ENCODE peak calls at places on chromosomes 16 and 17, in six cellular contexts. One of them, this sample, is unnamed.

GRCh38 chr16:65388592-65388991 is 266.7 kb upstream of the CDH11 start:
- DNase-seq in fibroblast of villous mesenchyme: peak; percentile 80
- DNase-seq in left ventricle myocardium inferior: no peak
- DNase-seq in IMR-90: peak; percentile 69
- DNase-seq in AG10803: no peak
- DNase-seq in psoas muscle: no peak
- DNase-seq in this sample: peak; percentile 71

GRCh38 chr17:62732125-62732524 is 76.0 kb downstream of the MARCHF10 start:
- DNase-seq in fibroblast of villous mesenchyme: no peak
- DNase-seq in left ventricle myocardium inferior: no peak
- DNase-seq in IMR-90: no peak
- DNase-seq in AG10803: no peak
- DNase-seq in psoas muscle: no peak
- DNase-seq in this sample: no peak

GRCh38 chr17:14061666-14062560 is 7.4 kb upstream of the COX10 start:
- DNase-seq in fibroblast of villous mesenchyme: peak; percentile 91
- DNase-seq in left ventricle myocardium inferior: no peak
- DNase-seq in IMR-90: peak; percentile 84
- DNase-seq in AG10803: peak; percentile 86
- DNase-seq in psoas muscle: peak; percentile 51
- DNase-seq in this sample: peak; percentile 80

GRCh38 chr17:80364091-80364691 is 50.8 kb upstream of the ENDOV start:
- DNase-seq in fibroblast of villous mesenchyme: peak; percentile 3
- DNase-seq in left ventricle myocardium inferior: no peak
- DNase-seq in IMR-90: no peak
- DNase-seq in AG10803: no peak
- DNase-seq in psoas muscle: peak; percentile 53
- DNase-seq in this sample: peak; percentile 12

GRCh38 chr17:48484850-48485249 is 46.0 kb downstream of the HOXB1 start:
- DNase-seq in fibroblast of villous mesenchyme: peak; percentile 22
- DNase-seq in left ventricle myocardium inferior: no peak
- DNase-seq in IMR-90: peak; percentile 77
- DNase-seq in AG10803: peak; percentile 69
- DNase-seq in psoas muscle: no peak
- DNase-seq in this sample: peak; percentile 89

GRCh38 chr16:52837251-52837650 is 215.4 kb downstream of the CHD9NB start:
- DNase-seq in fibroblast of villous mesenchyme: peak; percentile 6
- DNase-seq in left ventricle myocardium inferior: no peak
- DNase-seq in IMR-90: peak; percentile 6
- DNase-seq in AG10803: no peak
- DNase-seq in psoas muscle: no peak
- DNase-seq in this sample: no peak

GRCh38 chr17:74513987-74514631 is 17.2 kb downstream of the CD300LB start:
- DNase-seq in fibroblast of villous mesenchyme: peak; percentile 69
- DNase-seq in left ventricle myocardium inferior: no peak
- DNase-seq in IMR-90: peak; percentile 31
- DNase-seq in AG10803: peak; percentile 17
- DNase-seq in psoas muscle: no peak
- DNase-seq in this sample: peak; percentile 65

GRCh38 chr17:67629963-67630320 is 87.8 kb upstream of the NOL11 start:
- DNase-seq in fibroblast of villous mesenchyme: peak; percentile 60
- DNase-seq in left ventricle myocardium inferior: no peak
- DNase-seq in IMR-90: peak; percentile 75
- DNase-seq in AG10803: peak; percentile 82
- DNase-seq in psoas muscle: no peak
- DNase-seq in this sample: peak; percentile 85

GRCh38 chr17:15263680-15264079 is 1.4 kb downstream of the PMP22 start:
- DNase-seq in fibroblast of villous mesenchyme: no peak
- DNase-seq in left ventricle myocardium inferior: no peak
- DNase-seq in IMR-90: no peak
- DNase-seq in AG10803: no peak
- DNase-seq in psoas muscle: no peak
- DNase-seq in this sample: peak; percentile 22

GRCh38 chr17:72423286-72423589 is 302.4 kb downstream of the SOX9 start:
- DNase-seq in fibroblast of villous mesenchyme: no peak
- DNase-seq in left ventricle myocardium inferior: no peak
- DNase-seq in IMR-90: no peak
- DNase-seq in AG10803: no peak
- DNase-seq in psoas muscle: no peak
- DNase-seq in this sample: no peak

GRCh38 chr16:85424260-85425060 is 188.7 kb upstream of the GSE1 start:
- DNase-seq in fibroblast of villous mesenchyme: no peak
- DNase-seq in left ventricle myocardium inferior: peak; percentile 7
- DNase-seq in IMR-90: no peak
- DNase-seq in AG10803: no peak
- DNase-seq in psoas muscle: peak; percentile 48
- DNase-seq in this sample: no peak

GRCh38 chr17:5786510-5786875 is 202.2 kb upstream of the NLRP1 start:
- DNase-seq in fibroblast of villous mesenchyme: no peak
- DNase-seq in left ventricle myocardium inferior: no peak
- DNase-seq in IMR-90: no peak
- DNase-seq in AG10803: no peak
- DNase-seq in psoas muscle: no peak
- DNase-seq in this sample: no peak

GRCh38 chr16:48611329-48612137 is 1.6 kb upstream of the N4BP1 start:
- DNase-seq in fibroblast of villous mesenchyme: no peak
- DNase-seq in left ventricle myocardium inferior: no peak
- DNase-seq in IMR-90: no peak
- DNase-seq in AG10803: no peak
- DNase-seq in psoas muscle: no peak
- DNase-seq in this sample: no peak

GRCh38 chr17:12269751-12270150 is 249.1 kb downstream of the MAP2K4 start:
- DNase-seq in fibroblast of villous mesenchyme: no peak
- DNase-seq in left ventricle myocardium inferior: no peak
- DNase-seq in IMR-90: no peak
- DNase-seq in AG10803: no peak
- DNase-seq in psoas muscle: no peak
- DNase-seq in this sample: no peak

GRCh38 chr17:41523787-41524186 is 4.3 kb downstream of the KRT19 start:
- DNase-seq in fibroblast of villous mesenchyme: no peak
- DNase-seq in left ventricle myocardium inferior: no peak
- DNase-seq in IMR-90: no peak
- DNase-seq in AG10803: no peak
- DNase-seq in psoas muscle: no peak
- DNase-seq in this sample: no peak

GRCh38 chr17:74842599-74843351 is 16.9 kb downstream of the GRIN2C start:
- DNase-seq in fibroblast of villous mesenchyme: peak; percentile 57
- DNase-seq in left ventricle myocardium inferior: peak; percentile 76
- DNase-seq in IMR-90: peak; percentile 46
- DNase-seq in AG10803: peak; percentile 53
- DNase-seq in psoas muscle: peak; percentile 78
- DNase-seq in this sample: peak; percentile 40

GRCh38 chr17:35519442-35519841 is 18.0 kb downstream of the SLFN12L start:
- DNase-seq in fibroblast of villous mesenchyme: no peak
- DNase-seq in left ventricle myocardium inferior: no peak
- DNase-seq in IMR-90: no peak
- DNase-seq in AG10803: no peak
- DNase-seq in psoas muscle: no peak
- DNase-seq in this sample: no peak

GRCh38 chr16:83675136-83675535 is 132.6 kb upstream of the HSBP1 start:
- DNase-seq in fibroblast of villous mesenchyme: no peak
- DNase-seq in left ventricle myocardium inferior: no peak
- DNase-seq in IMR-90: peak; percentile 7
- DNase-seq in AG10803: peak; percentile 25
- DNase-seq in psoas muscle: no peak
- DNase-seq in this sample: no peak

GRCh38 chr17:61260061-61260797 is 139.4 kb upstream of the TBX2 start:
- DNase-seq in fibroblast of villous mesenchyme: peak; percentile 97
- DNase-seq in left ventricle myocardium inferior: no peak
- DNase-seq in IMR-90: peak; percentile 80
- DNase-seq in AG10803: no peak
- DNase-seq in psoas muscle: no peak
- DNase-seq in this sample: peak; percentile 80

GRCh38 chr16:52547001-52547833 is at the start of gene TOX3:
- DNase-seq in fibroblast of villous mesenchyme: no peak
- DNase-seq in left ventricle myocardium inferior: no peak
- DNase-seq in IMR-90: no peak
- DNase-seq in AG10803: no peak
- DNase-seq in psoas muscle: no peak
- DNase-seq in this sample: no peak

GRCh38 chr17:50096092-50096491 is 941 bp downstream of the PDK2 start:
- DNase-seq in fibroblast of villous mesenchyme: no peak
- DNase-seq in left ventricle myocardium inferior: no peak
- DNase-seq in IMR-90: no peak
- DNase-seq in AG10803: no peak
- DNase-seq in psoas muscle: no peak
- DNase-seq in this sample: no peak

GRCh38 chr16:24580665-24581064 is 41.3 kb downstream of the RBBP6 start:
- DNase-seq in fibroblast of villous mesenchyme: peak; percentile 58
- DNase-seq in left ventricle myocardium inferior: no peak
- DNase-seq in IMR-90: peak; percentile 62
- DNase-seq in AG10803: peak; percentile 54
- DNase-seq in psoas muscle: no peak
- DNase-seq in this sample: peak; percentile 61

GRCh38 chr16:50549561-50549915 is 1.3 kb downstream of the NKD1 start:
- DNase-seq in fibroblast of villous mesenchyme: no peak
- DNase-seq in left ventricle myocardium inferior: no peak
- DNase-seq in IMR-90: no peak
- DNase-seq in AG10803: no peak
- DNase-seq in psoas muscle: no peak
- DNase-seq in this sample: no peak

GRCh38 chr16:50547944-50548658 is at the start of gene NKD1:
- DNase-seq in fibroblast of villous mesenchyme: peak; percentile 27
- DNase-seq in left ventricle myocardium inferior: peak; percentile 63
- DNase-seq in IMR-90: peak; percentile 9
- DNase-seq in AG10803: peak; percentile 23
- DNase-seq in psoas muscle: peak; percentile 79
- DNase-seq in this sample: peak; percentile 7

GRCh38 chr16:50548659-50549560 is 714 bp downstream of the NKD1 start:
- DNase-seq in fibroblast of villous mesenchyme: no peak
- DNase-seq in left ventricle myocardium inferior: no peak
- DNase-seq in IMR-90: no peak
- DNase-seq in AG10803: no peak
- DNase-seq in psoas muscle: no peak
- DNase-seq in this sample: no peak

GRCh38 chr16:50546125-50546524 is 2.1 kb upstream of the NKD1 start:
- DNase-seq in fibroblast of villous mesenchyme: no peak
- DNase-seq in left ventricle myocardium inferior: no peak
- DNase-seq in IMR-90: no peak
- DNase-seq in AG10803: no peak
- DNase-seq in psoas muscle: no peak
- DNase-seq in this sample: no peak

GRCh38 chr16:50547340-50547865 is 793 bp upstream of the NKD1 start:
- DNase-seq in fibroblast of villous mesenchyme: no peak
- DNase-seq in left ventricle myocardium inferior: peak; percentile 19
- DNase-seq in IMR-90: no peak
- DNase-seq in AG10803: no peak
- DNase-seq in psoas muscle: peak; percentile 54
- DNase-seq in this sample: no peak
- TF ChIP-seq CTCF in fibroblast of villous mesenchyme: no peak
- TF ChIP-seq CTCF in left ventricle myocardium inferior: no peak
- TF ChIP-seq CTCF in IMR-90: no peak
- TF ChIP-seq CTCF in AG10803: no peak
- TF ChIP-seq CTCF in psoas muscle: no peak
- TF ChIP-seq CTCF in this sample: no peak

GRCh38 chr17:58338454-58338841 is 9.9 kb upstream of the TSPOAP1 start:
- DNase-seq in fibroblast of villous mesenchyme: no peak
- DNase-seq in left ventricle myocardium inferior: no peak
- DNase-seq in IMR-90: no peak
- DNase-seq in AG10803: no peak
- DNase-seq in psoas muscle: no peak
- DNase-seq in this sample: no peak
- H3K4me3 ChIP-seq in fibroblast of villous mesenchyme: no peak overlapping the region
- H3K4me3 ChIP-seq in left ventricle myocardium inferior: no peak overlapping the region
- H3K4me3 ChIP-seq in IMR-90: no peak overlapping the region
- H3K4me3 ChIP-seq in AG10803: peak overlapping the region; percentile 20
- H3K4me3 ChIP-seq in psoas muscle: no peak overlapping the region
- H3K4me3 ChIP-seq in this sample: no peak overlapping the region

DNA sequence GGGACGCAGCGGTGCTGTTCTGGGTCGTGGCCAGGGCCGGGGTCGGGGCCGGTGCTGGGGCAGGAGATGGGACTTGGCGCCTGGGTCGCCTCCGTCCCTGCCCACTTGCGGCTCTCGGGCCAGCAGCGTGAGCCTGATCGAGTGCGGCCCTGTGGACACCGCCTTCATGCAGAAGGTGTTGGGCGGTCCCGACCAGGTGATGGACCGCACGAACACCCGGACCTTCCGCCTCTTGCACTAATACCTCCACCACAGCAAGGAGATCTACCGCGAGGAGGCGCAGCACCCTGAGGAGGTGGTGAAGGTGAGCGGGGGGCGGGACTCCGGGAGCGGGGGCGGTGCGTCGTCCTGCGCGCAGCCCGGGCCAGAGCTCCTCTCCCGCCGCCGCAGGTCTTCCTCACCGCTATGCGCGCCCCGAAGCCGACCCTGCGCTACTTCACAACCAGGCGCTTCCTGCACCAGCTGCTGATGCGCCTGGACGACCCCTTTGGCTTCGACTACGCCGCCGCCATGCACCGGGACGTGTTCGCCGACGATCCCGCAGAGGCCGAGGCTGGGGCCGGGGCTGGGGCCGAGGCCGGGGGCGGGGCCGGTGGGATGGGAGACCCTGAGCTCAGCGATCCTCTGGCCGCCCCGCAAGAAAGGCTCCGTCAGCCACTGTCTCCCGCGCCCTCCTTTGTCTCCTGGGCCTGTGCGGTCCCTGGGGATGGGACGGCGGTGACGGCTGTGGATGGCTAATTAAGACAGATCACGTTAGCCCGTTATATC is 4.5 kb upstream of the HSD17B1 start:
- DNase-seq in fibroblast of villous mesenchyme: peak; percentile 28
- DNase-seq in left ventricle myocardium inferior: peak; percentile 57
- DNase-seq in IMR-90: no peak
- DNase-seq in AG10803: no peak
- DNase-seq in psoas muscle: peak; percentile 63
- DNase-seq in this sample: no peak
- TF ChIP-seq CTCF in fibroblast of villous mesenchyme: peak; percentile 18
- TF ChIP-seq CTCF in left ventricle myocardium inferior: peak; percentile 42
- TF ChIP-seq CTCF in IMR-90: no peak
- TF ChIP-seq CTCF in AG10803: no peak
- TF ChIP-seq CTCF in psoas muscle: no peak
- TF ChIP-seq CTCF in this sample: peak; percentile 12

GRCh38 chr16:8645831-8646230 is 24.3 kb downstream of the METTL22 start:
- DNase-seq in fibroblast of villous mesenchyme: no peak
- DNase-seq in left ventricle myocardium inferior: no peak
- DNase-seq in IMR-90: no peak
- DNase-seq in AG10803: no peak
- DNase-seq in psoas muscle: no peak
- DNase-seq in this sample: peak; percentile 70
- H3K4me3 ChIP-seq in fibroblast of villous mesenchyme: no peak overlapping the region
- H3K4me3 ChIP-seq in left ventricle myocardium inferior: no peak overlapping the region
- H3K4me3 ChIP-seq in IMR-90: no peak overlapping the region
- H3K4me3 ChIP-seq in AG10803: no peak overlapping the region
- H3K4me3 ChIP-seq in psoas muscle: no peak overlapping the region
- H3K4me3 ChIP-seq in this sample: no peak overlapping the region

DNA sequence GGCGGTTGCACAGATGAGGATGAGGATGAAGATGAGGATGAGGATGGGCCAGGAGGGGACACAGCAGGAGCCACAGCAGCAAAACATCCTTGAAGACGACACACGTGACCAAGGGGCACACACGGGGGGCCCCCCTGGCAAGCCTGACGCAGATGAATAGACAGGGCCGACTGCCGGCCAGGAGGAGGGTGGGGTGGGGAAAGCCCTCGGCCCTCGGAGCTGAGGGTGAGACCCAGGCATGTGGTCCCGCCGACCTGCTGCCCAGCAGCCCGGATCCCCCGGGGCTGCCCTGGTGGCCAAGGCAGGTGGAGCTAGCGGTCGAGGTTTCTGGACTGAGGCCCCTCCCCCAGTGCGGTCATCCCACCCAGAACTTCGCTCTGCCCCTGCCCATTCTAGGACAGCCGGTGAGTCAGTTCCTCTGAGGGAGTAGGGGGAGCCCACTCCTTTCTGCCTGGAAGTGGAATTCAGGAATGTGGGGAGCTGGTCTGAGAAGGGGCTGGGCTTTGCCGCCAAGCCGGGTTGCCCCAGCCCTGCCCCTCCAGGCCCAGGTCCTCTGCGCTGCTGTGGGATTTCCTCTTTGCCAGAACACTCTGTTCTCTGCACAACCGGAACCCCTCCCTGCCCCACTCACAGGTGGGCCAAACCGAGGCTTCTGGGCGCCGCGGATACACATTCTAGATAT is 9.9 kb downstream of the CYGB start:
- DNase-seq in fibroblast of villous mesenchyme: peak; percentile 96
- DNase-seq in left ventricle myocardium inferior: peak; percentile 73
- DNase-seq in IMR-90: peak; percentile 80
- DNase-seq in AG10803: peak; percentile 15
- DNase-seq in psoas muscle: peak; percentile 85
- DNase-seq in this sample: peak; percentile 92
- TF ChIP-seq CTCF in fibroblast of villous mesenchyme: peak; percentile 36
- TF ChIP-seq CTCF in left ventricle myocardium inferior: peak; percentile 48
- TF ChIP-seq CTCF in IMR-90: no peak
- TF ChIP-seq CTCF in AG10803: no peak
- TF ChIP-seq CTCF in psoas muscle: no peak
- TF ChIP-seq CTCF in this sample: no peak

This sample was measured in fibroblast of mammary gland.